ENCODE peak calls at places on chromosome 14, in four cellular contexts. H is naive thymus-derived CD4-positive, alpha-beta T cell; S is BJ; X is aorta. N is an unnamed sample.
A peak's percentile ranks its signal among the peaks of the same experiment; 100 is the strongest.

GRCh38 chr14:61662001-61662400 is 33.3 kb upstream of the HIF1A start:
- DNase-seq in X (no peak), H (no peak), S (no peak), N (no peak)

GRCh38 chr14:89378119-89378518 is 38.9 kb downstream of the FOXN3 start:
- DNase-seq in X (no peak), H (no peak), S (no peak), N (no peak)

GRCh38 chr14:90739318-90740077 is 76.7 kb downstream of the TTC7B start:
- DNase-seq in S (no peak), H (no peak), X (no peak), N (no peak)

GRCh38 chr14:75979641-75980422 is 2.0 kb downstream of the TGFB3 start:
- DNase-seq in H (no peak), S (no peak), X (peak; percentile 81), N (no peak)

GRCh38 chr14:104894331-104895206 is 29.5 kb downstream of the CEP170B start:
- DNase-seq in X (peak; percentile 73), H (no peak), S (no peak), N (no peak)

GRCh38 chr14:31419179-31420012 is 954 bp downstream of the HEATR5A start:
- DNase-seq in H (no peak), S (no peak), X (no peak), N (no peak)

GRCh38 chr14:90140298-90140955 is 78.6 kb downstream of the KCNK13 start:
- DNase-seq in H (no peak), X (no peak), S (no peak), N (no peak)

GRCh38 chr14:98925362-98926040 is 346.5 kb downstream of the BCL11B start:
- DNase-seq in X (peak; percentile 32), H (no peak), S (no peak), N (no peak)

GRCh38 chr14:71290960-71291466 is 383.8 kb downstream of the PCNX1 start:
- DNase-seq in S (peak; percentile 47), H (no peak), X (no peak), N (no peak)

GRCh38 chr14:73747386-73748211 is 33.4 kb upstream of the PNMA1 start:
- DNase-seq in H (no peak), X (no peak), S (no peak), N (no peak)

GRCh38 chr14:98731286-98731685 is 540.7 kb downstream of the BCL11B start:
- DNase-seq in S (no peak), X (no peak), H (no peak), N (no peak)

GRCh38 chr14:75452900-75453816 is 25.3 kb downstream of the JDP2 start:
- DNase-seq in X (peak; percentile 86), H (no peak), S (peak; percentile 95), N (no peak)

GRCh38 chr14:54566410-54567223 is at the start of gene SAMD4A:
- DNase-seq in H (peak; percentile 53), X (peak; percentile 87), S (no peak), N (peak; percentile 84)

GRCh38 chr14:51473808-51474207 is 177.9 kb upstream of the FRMD6 start:
- DNase-seq in H (no peak), X (no peak), S (peak; percentile 83), N (no peak)

GRCh38 chr14:81459421-81459820 is 59.3 kb upstream of the STON2 start:
- DNase-seq in X (no peak), H (no peak), S (no peak), N (no peak)

GRCh38 chr14:67705211-67705610 is 3.5 kb downstream of the RDH12 start:
- DNase-seq in H (no peak), X (no peak), S (no peak), N (no peak)

GRCh38 chr14:90624732-90625444 is 191.3 kb downstream of the TTC7B start:
- DNase-seq in H (no peak), X (no peak), S (no peak), N (no peak)

GRCh38 chr14:39102265-39102968 is 618 bp downstream of the SEC23A start:
- DNase-seq in H (peak; percentile 12), X (no peak), S (no peak), N (peak; percentile 62)

GRCh38 chr14:23590198-23590597 is 11.6 kb upstream of the JPH4 start:
- DNase-seq in S (no peak), X (no peak), H (no peak), N (no peak)

GRCh38 chr14:51395361-51395849 is 155.4 kb downstream of the TMX1 start:
- DNase-seq in X (no peak), H (no peak), S (peak; percentile 91), N (no peak)

GRCh38 chr14:100290607-100291304 is 15.5 kb downstream of the SLC25A29 start:
- DNase-seq in S (no peak), H (no peak), X (peak; percentile 42), N (peak; percentile 22)

GRCh38 chr14:100292776-100293461 is 13.3 kb downstream of the SLC25A29 start:
- DNase-seq in H (no peak), X (peak; percentile 72), S (no peak), N (peak; percentile 41)

GRCh38 chr14:100291305-100292075 is 14.8 kb downstream of the SLC25A29 start:
- DNase-seq in H (no peak), X (peak; percentile 62), S (no peak), N (no peak)

GRCh38 chr14:100293497-100294212 is 12.6 kb downstream of the SLC25A29 start:
- DNase-seq in S (no peak), H (no peak), X (peak; percentile 63), N (peak; percentile 31)

DNA sequence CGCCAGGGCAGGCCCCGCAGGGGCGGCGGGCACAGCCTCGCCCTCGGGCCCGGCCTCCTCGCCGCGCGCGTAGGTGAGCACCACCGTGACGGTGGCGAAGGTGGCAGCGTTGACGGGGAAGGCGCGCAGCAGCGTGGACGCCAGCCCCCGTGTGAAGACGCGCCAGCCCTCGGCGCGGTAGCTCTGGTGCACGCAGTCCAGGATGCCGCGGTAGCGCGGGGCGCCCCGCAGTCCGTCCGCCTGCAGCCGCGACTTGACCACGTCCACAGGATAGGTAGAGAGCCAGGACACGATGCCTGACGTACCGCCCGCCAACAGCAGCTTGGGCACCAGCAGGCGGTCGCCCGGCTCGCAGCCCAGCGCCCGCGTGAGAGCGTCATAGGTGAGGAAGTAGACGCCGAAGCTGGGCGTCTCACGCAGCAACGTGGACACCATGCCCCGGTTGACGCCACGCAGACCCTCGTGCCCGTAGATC is 13.9 kb downstream of the SLC25A29 start:
- DNase-seq in S (no peak), X (peak; percentile 61), H (no peak), N (no peak)
- H3K36me3 ChIP-seq in S (peaks cover 6% of the 10 kb centered on the region), X (peaks cover 2% of the 10 kb centered on the region), H (no peaks in the 10 kb centered on the region), N (no peaks in the 10 kb centered on the region)

DNA sequence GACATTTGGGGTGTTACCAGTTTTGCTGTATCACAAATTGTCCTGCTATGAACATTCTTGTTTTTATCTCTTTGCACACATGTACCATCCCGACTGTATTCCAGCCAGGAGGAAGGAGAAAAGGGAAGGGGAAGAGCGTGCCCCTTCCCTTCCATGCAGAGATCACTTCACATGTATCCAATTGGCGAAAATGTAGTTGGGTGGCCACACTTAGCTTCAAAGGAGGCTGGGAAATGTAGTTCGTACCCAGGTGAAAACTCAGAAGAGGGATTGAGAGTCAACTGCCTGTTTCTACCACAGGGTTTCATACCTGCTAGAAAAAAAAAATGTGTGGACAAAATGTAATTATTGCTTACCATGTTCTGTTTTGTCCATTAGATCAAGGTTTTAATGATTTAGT is 189.1 kb upstream of the PELI2 start:
- DNase-seq in S (no peak), H (no peak), X (no peak), N (no peak)
- H3K27me3 ChIP-seq in S (no peaks in the 10 kb centered on the region), H (no peaks in the 10 kb centered on the region), X (no peaks in the 10 kb centered on the region), N (no peaks in the 10 kb centered on the region)

GRCh38 chr14:91998667-91999570 is 40.9 kb downstream of the TRIP11 start:
- DNase-seq in X (no peak), H (no peak), S (no peak), N (no peak)
- H3K36me3 ChIP-seq in X (no peaks in the 10 kb centered on the region), H (peaks cover under 1% of the 10 kb centered on the region), S (no peaks in the 10 kb centered on the region), N (no peaks in the 10 kb centered on the region)

DNA sequence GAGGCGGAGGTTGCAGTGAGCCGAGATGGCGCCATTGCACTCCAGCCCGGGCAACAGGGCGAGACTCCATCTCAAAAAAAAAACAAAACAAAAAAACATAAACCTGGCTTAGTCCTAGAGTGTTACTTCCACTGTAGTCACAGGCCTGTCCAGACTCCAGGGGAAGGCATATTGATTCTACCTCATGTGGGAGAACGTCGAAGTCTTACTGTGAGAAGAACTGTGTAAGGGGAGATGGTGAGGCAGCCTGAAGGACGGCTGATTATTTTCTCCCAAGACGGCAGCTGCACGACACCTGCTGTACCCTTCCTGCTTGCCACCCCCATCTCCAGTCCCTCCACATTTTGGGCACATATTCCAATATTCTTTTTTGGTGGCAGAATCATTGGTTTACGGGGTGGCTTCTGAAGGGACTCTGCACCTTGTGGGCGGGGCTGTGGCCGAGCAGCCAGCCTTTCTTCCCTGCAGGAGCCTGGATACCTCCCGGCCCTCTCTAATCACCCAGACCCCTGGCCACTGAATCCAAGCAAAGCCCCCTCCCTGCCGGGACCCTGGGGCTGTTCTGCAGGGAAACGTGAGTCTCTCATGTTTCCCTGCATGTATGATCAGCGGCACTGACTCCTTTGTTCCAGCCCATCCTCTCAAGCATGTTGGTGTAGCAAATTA is 12.2 kb upstream of the KLC1 start:
- DNase-seq in S (no peak), H (no peak), X (no peak), N (no peak)
- H3K27me3 ChIP-seq in S (no peaks in the 10 kb centered on the region), H (no peaks in the 10 kb centered on the region), X (no peaks in the 10 kb centered on the region), N (no peaks in the 10 kb centered on the region)

GRCh38 chr14:103690332-103690731 is 24.9 kb downstream of the XRCC3 start:
- DNase-seq in X (peak; percentile 40), H (no peak), S (no peak), N (no peak)
- H3K36me3 ChIP-seq in X (peaks cover 14% of the 10 kb centered on the region), H (peaks cover 82% of the 10 kb centered on the region), S (peaks cover 28% of the 10 kb centered on the region), N (peaks cover 53% of the 10 kb centered on the region)

GRCh38 chr14:63012171-63012570 is 33.1 kb downstream of the KCNH5 start:
- DNase-seq in X (no peak), H (no peak), S (no peak), N (no peak)
- H3K27me3 ChIP-seq in X (no peaks in the 10 kb centered on the region), H (no peaks in the 10 kb centered on the region), S (no peaks in the 10 kb centered on the region), N (no peaks in the 10 kb centered on the region)

DNA sequence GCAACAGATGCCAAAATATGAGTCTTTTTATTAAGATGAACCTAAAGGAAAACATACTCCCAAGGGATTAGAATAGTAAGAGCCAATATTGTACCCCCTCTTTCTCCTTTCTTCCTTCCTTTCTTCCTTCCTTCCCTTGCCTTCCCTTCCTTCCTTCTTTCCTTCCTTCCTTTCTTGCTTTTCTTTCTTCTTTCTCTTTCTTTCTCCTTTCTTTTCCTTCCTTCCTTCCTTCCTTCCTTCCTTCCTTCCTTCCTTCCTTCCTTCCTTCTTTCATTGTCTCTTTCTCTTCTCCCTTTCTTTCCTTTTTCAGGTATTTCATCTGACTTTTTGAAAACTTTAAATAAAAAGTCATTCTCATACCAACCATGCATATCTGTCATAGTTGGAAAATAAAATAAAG is 892.5 kb downstream of the LRFN5 start:
- DNase-seq in H (no peak), S (no peak), X (no peak), N (no peak)
- H3K36me3 ChIP-seq in H (no peaks in the 10 kb centered on the region), S (no peaks in the 10 kb centered on the region), X (no peaks in the 10 kb centered on the region), N (no peaks in the 10 kb centered on the region)

DNA sequence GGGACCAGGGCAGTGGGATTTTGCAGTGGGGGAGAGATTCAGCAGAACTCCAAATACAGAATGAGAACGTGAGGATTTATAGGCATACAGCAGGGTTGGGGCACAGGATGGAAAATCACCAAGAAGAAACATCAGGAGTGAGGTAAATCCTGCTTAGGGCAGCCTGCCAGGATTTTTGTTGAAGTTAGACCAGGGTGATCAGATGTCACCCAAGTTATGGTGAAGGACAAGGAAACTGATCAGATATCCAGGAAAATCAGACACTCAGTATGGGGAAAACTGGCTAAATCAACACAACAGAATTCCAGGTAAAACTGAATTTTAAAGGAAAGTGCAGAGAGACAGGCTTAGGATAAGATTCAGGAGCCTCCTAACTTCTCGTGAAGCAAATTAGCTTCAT is 682.4 kb downstream of the TMEM121 start:
- DNase-seq in S (no peak), H (no peak), X (no peak), N (no peak)
- H3K27me3 ChIP-seq in S (no peaks in the 10 kb centered on the region), H (no peaks in the 10 kb centered on the region), X (no peaks in the 10 kb centered on the region), N (no peaks in the 10 kb centered on the region)